ENCODE peak calls at places on chromosomes 6 and 20, in nine cellular contexts. V is cardiac fibroblast, X is A549, G is transverse colon, P is kidney, B is fibroblast of lung, E is GM20000, S is GM12865, R is coronary artery. U is an unnamed sample.
A peak's percentile ranks its signal among the peaks of the same experiment; 100 is the strongest.

GRCh38 chr6:37051138-37052026 is 45.9 kb downstream of the FGD2 start:
- DNase-seq in V (peak; percentile 83), X (peak; percentile 78), P (peak; percentile 96), E (peak; percentile 81), B (peak; percentile 58), G (peak; percentile 94), S (peak; percentile 89), R (peak; percentile 90), U (peak; percentile 95)

GRCh38 chr6:42864602-42865001 is 14.8 kb upstream of the RPL7L1 start:
- DNase-seq in E (no peak), G (no peak), X (no peak), B (peak; percentile 13), S (no peak), V (no peak), P (no peak), R (peak; percentile 81), U (peak; percentile 18)

GRCh38 chr6:68625998-68626397 is 9.1 kb upstream of the ADGRB3 start:
- DNase-seq in S (no peak), B (no peak), G (no peak), R (no peak), E (no peak), X (no peak), P (no peak), V (no peak), U (no peak)

GRCh38 chr6:56683882-56684281 is 41.2 kb upstream of the DST start:
- DNase-seq in E (no peak), G (peak; percentile 42), R (peak; percentile 79), S (no peak), B (peak; percentile 92), X (peak; percentile 79), V (peak; percentile 80), P (no peak), U (no peak)

GRCh38 chr6:105988321-105988720 is 97.8 kb upstream of the PRDM1 start:
- DNase-seq in P (no peak), X (no peak), V (no peak), E (no peak), S (no peak), G (no peak), B (no peak), R (no peak), U (no peak)

GRCh38 chr6:134517863-134518262 is 200.0 kb upstream of the SGK1 start:
- DNase-seq in R (no peak), P (no peak), V (peak; percentile 53), S (no peak), X (no peak), E (no peak), B (no peak), G (no peak), U (no peak)

GRCh38 chr6:169862464-169863148 is 111.2 kb downstream of the ERMARD start:
- DNase-seq in E (no peak), X (no peak), G (no peak), B (no peak), S (no peak), P (no peak), R (peak; percentile 55), V (no peak), U (no peak)

GRCh38 chr6:13457577-13457976 is 29.8 kb downstream of the GFOD1 start:
- DNase-seq in R (peak; percentile 57), P (no peak), B (peak; percentile 97), G (no peak), E (no peak), X (no peak), V (no peak), S (no peak), U (peak; percentile 38)

GRCh38 chr6:17768881-17769280 is 62.2 kb upstream of the NUP153 start:
- DNase-seq in P (no peak), S (no peak), E (no peak), R (no peak), X (no peak), G (no peak), B (no peak), V (no peak), U (no peak)

GRCh38 chr6:37717836-37718251 is 20.2 kb upstream of the MDGA1 start:
- DNase-seq in X (peak; percentile 59), P (no peak), S (no peak), B (peak; percentile 87), G (no peak), R (no peak), V (peak; percentile 45), E (no peak), U (no peak)

GRCh38 chr20:24206995-24207394 is 218.4 kb upstream of the GGTLC1 start:
- DNase-seq in X (no peak), G (no peak), P (no peak), R (no peak), V (peak; percentile 3), B (peak; percentile 0), E (no peak), S (no peak), U (no peak)

GRCh38 chr6:160733045-160733646 is 31.1 kb downstream of the PLG start:
- DNase-seq in V (peak; percentile 62), P (no peak), X (peak; percentile 47), E (peak; percentile 52), R (no peak), G (peak; percentile 13), S (peak; percentile 82), B (peak; percentile 36), U (peak; percentile 47)

GRCh38 chr6:39065561-39065960 is 17.0 kb downstream of the GLP1R start:
- DNase-seq in B (no peak), P (no peak), E (no peak), R (no peak), S (no peak), V (no peak), G (no peak), X (no peak), U (no peak)

GRCh38 chr20:23412026-23412425 is 9.3 kb downstream of the NAPB start:
- DNase-seq in G (no peak), R (no peak), E (no peak), X (peak; percentile 17), V (no peak), B (no peak), S (no peak), P (no peak), U (no peak)

GRCh38 chr6:26020291-26020982 is 57.8 kb downstream of the TRIM38 start:
- DNase-seq in E (peak; percentile 85), V (peak; percentile 96), B (peak; percentile 89), S (peak; percentile 96), P (peak; percentile 92), X (peak; percentile 92), R (peak; percentile 90), G (peak; percentile 87), U (peak; percentile 82)

GRCh38 chr6:26020983-26021349 is 58.4 kb downstream of the TRIM38 start:
- DNase-seq in S (peak; percentile 87), X (peak; percentile 75), E (no peak), V (peak; percentile 72), P (peak; percentile 89), R (peak; percentile 87), G (peak; percentile 67), B (peak; percentile 75), U (peak; percentile 79)

GRCh38 chr6:26022737-26023136 is 60.1 kb downstream of the TRIM38 start:
- DNase-seq in S (no peak), X (no peak), R (no peak), G (no peak), E (no peak), B (no peak), P (no peak), V (no peak), U (no peak)

GRCh38 chr6:26022166-26022510 is 59.5 kb downstream of the TRIM38 start:
- DNase-seq in E (peak; percentile 38), R (no peak), B (peak; percentile 84), S (peak; percentile 89), V (peak; percentile 89), P (no peak), X (peak; percentile 81), G (peak; percentile 58), U (peak; percentile 65)

GRCh38 chr6:26021350-26022165 is 59.0 kb downstream of the TRIM38 start:
- DNase-seq in X (peak; percentile 96), E (peak; percentile 88), P (peak; percentile 98), S (peak; percentile 98), G (peak; percentile 96), R (peak; percentile 98), B (peak; percentile 93), V (peak; percentile 96), U (peak; percentile 96)
- TF ChIP-seq CTCF in X (no peak), E (no peak), P (no peak), S (no peak), G (no peak), R (no peak), B (no peak), V (no peak), U (no peak)

GRCh38 chr6:5729813-5730212 is 276.9 kb downstream of the NRN1 start:
- DNase-seq in B (no peak), E (no peak), P (no peak), V (no peak), X (no peak), S (no peak), R (no peak), G (no peak), U (no peak)

GRCh38 chr6:5731435-5731834 is 275.3 kb downstream of the NRN1 start:
- DNase-seq in E (no peak), G (no peak), V (no peak), P (no peak), B (no peak), S (no peak), X (no peak), R (no peak), U (no peak)

GRCh38 chr6:5730586-5731263 is 276.0 kb downstream of the NRN1 start:
- DNase-seq in X (no peak), E (no peak), S (no peak), P (no peak), B (peak; percentile 77), V (peak; percentile 42), R (no peak), G (no peak), U (no peak)

GRCh38 chr6:5726976-5727718 is 279.6 kb downstream of the NRN1 start:
- DNase-seq in S (no peak), B (peak; percentile 25), V (no peak), G (no peak), E (no peak), R (no peak), P (no peak), X (no peak), U (no peak)

GRCh38 chr6:5728726-5729434 is 277.8 kb downstream of the NRN1 start:
- DNase-seq in B (peak; percentile 78), G (no peak), S (no peak), E (no peak), R (no peak), X (no peak), P (no peak), V (peak; percentile 27), U (no peak)
- TF ChIP-seq CTCF in B (no peak), G (no peak), S (no peak), E (no peak), R (no peak), X (no peak), P (no peak), V (no peak), U (no peak)

GRCh38 chr6:111565316-111566221 is 40.1 kb downstream of the TRAF3IP2 start:
- DNase-seq in P (no peak), V (no peak), X (peak; percentile 19), S (peak; percentile 65), G (no peak), B (no peak), R (no peak), E (peak; percentile 58), U (peak; percentile 56)
- TF ChIP-seq CTCF in P (no peak), V (no peak), X (no peak), S (peak; percentile 41), G (peak; percentile 28), B (no peak), R (no peak), E (peak; percentile 18), U (peak; percentile 38)

DNA sequence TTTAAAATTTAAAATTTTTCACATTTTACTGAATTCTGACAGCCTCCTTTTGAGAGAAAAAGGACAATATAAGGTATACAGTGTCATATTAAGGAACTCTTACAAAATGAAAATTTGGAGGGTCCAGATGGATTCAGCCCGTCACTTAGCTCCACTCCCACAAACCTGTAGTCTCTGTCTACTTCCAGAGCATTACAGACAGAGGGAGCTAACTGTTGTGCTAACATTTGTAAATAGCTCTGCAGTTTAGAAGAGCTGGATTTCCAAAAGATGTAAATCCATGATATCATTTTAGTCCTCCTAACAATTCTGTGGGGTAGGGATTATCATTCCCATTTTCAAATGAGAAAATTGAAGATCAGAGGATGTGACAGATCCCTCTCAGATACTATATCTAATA is 16.1 kb upstream of the SERINC3 start:
- DNase-seq in P (no peak), G (no peak), B (no peak), E (no peak), R (no peak), X (no peak), S (no peak), V (peak; percentile 46), U (no peak)
- TF ChIP-seq CTCF in P (peak; percentile 3), G (no peak), B (peak; percentile 39), E (no peak), R (peak; percentile 15), X (no peak), S (no peak), V (peak; percentile 18), U (no peak)